ENCODE peak calls at places on chromosomes 16 and 17, in ten cellular contexts. One of them, this sample, is unnamed.

GRCh38 chr16:88066234-88066633 is 115.0 kb downstream of the BANP start:
- DNase-seq in Peyer's patch: no peak
- DNase-seq in left ventricle myocardium inferior: no peak
- DNase-seq in colonic mucosa: no peak
- DNase-seq in stomach: no peak
- DNase-seq in BE2C: no peak
- DNase-seq in Panc1: no peak
- DNase-seq in neural progenitor cell: no peak
- DNase-seq in tibial nerve: no peak
- DNase-seq in CD8-positive, alpha-beta T cell: no peak
- DNase-seq in this sample: no peak

GRCh38 chr17:50593321-50593720 is 32.8 kb downstream of the CACNA1G start:
- DNase-seq in Peyer's patch: no peak
- DNase-seq in left ventricle myocardium inferior: peak; percentile 41
- DNase-seq in colonic mucosa: no peak
- DNase-seq in stomach: peak; percentile 49
- DNase-seq in BE2C: peak; percentile 81
- DNase-seq in Panc1: no peak
- DNase-seq in neural progenitor cell: peak; percentile 94
- DNase-seq in tibial nerve: no peak
- DNase-seq in CD8-positive, alpha-beta T cell: no peak
- DNase-seq in this sample: no peak

GRCh38 chr16:87278191-87279093 is 38.8 kb downstream of the C16orf95 start:
- DNase-seq in Peyer's patch: peak; percentile 30
- DNase-seq in left ventricle myocardium inferior: peak; percentile 78
- DNase-seq in colonic mucosa: peak; percentile 77
- DNase-seq in stomach: peak; percentile 73
- DNase-seq in BE2C: peak; percentile 74
- DNase-seq in Panc1: peak; percentile 24
- DNase-seq in neural progenitor cell: peak; percentile 89
- DNase-seq in tibial nerve: peak; percentile 76
- DNase-seq in CD8-positive, alpha-beta T cell: peak; percentile 28
- DNase-seq in this sample: peak; percentile 70

GRCh38 chr16:26464576-26465266 is 602.0 kb upstream of the C16orf82 start:
- DNase-seq in Peyer's patch: no peak
- DNase-seq in left ventricle myocardium inferior: no peak
- DNase-seq in colonic mucosa: no peak
- DNase-seq in stomach: no peak
- DNase-seq in BE2C: no peak
- DNase-seq in Panc1: no peak
- DNase-seq in neural progenitor cell: no peak
- DNase-seq in tibial nerve: no peak
- DNase-seq in CD8-positive, alpha-beta T cell: no peak
- DNase-seq in this sample: no peak

GRCh38 chr17:76248013-76248782 is 7.9 kb upstream of the RNF157 start:
- DNase-seq in Peyer's patch: no peak
- DNase-seq in left ventricle myocardium inferior: no peak
- DNase-seq in colonic mucosa: no peak
- DNase-seq in stomach: peak; percentile 28
- DNase-seq in BE2C: no peak
- DNase-seq in Panc1: no peak
- DNase-seq in neural progenitor cell: no peak
- DNase-seq in tibial nerve: no peak
- DNase-seq in CD8-positive, alpha-beta T cell: no peak
- DNase-seq in this sample: peak; percentile 47

GRCh38 chr16:14331020-14331419 is 259.9 kb downstream of the MRTFB start:
- DNase-seq in Peyer's patch: no peak
- DNase-seq in left ventricle myocardium inferior: no peak
- DNase-seq in colonic mucosa: no peak
- DNase-seq in stomach: no peak
- DNase-seq in BE2C: peak; percentile 27
- DNase-seq in Panc1: no peak
- DNase-seq in neural progenitor cell: no peak
- DNase-seq in tibial nerve: no peak
- DNase-seq in CD8-positive, alpha-beta T cell: no peak
- DNase-seq in this sample: no peak

GRCh38 chr16:76926042-76926441 is 264.9 kb upstream of the MON1B start:
- DNase-seq in Peyer's patch: no peak
- DNase-seq in left ventricle myocardium inferior: no peak
- DNase-seq in colonic mucosa: no peak
- DNase-seq in stomach: no peak
- DNase-seq in BE2C: no peak
- DNase-seq in Panc1: no peak
- DNase-seq in neural progenitor cell: no peak
- DNase-seq in tibial nerve: no peak
- DNase-seq in CD8-positive, alpha-beta T cell: no peak
- DNase-seq in this sample: no peak

GRCh38 chr17:31388770-31389672 is 2.5 kb upstream of the RAB11FIP4 start:
- DNase-seq in Peyer's patch: peak; percentile 25
- DNase-seq in left ventricle myocardium inferior: no peak
- DNase-seq in colonic mucosa: no peak
- DNase-seq in stomach: peak; percentile 26
- DNase-seq in BE2C: peak; percentile 40
- DNase-seq in Panc1: peak; percentile 12
- DNase-seq in neural progenitor cell: peak; percentile 70
- DNase-seq in tibial nerve: no peak
- DNase-seq in CD8-positive, alpha-beta T cell: peak; percentile 49
- DNase-seq in this sample: no peak

DNA sequence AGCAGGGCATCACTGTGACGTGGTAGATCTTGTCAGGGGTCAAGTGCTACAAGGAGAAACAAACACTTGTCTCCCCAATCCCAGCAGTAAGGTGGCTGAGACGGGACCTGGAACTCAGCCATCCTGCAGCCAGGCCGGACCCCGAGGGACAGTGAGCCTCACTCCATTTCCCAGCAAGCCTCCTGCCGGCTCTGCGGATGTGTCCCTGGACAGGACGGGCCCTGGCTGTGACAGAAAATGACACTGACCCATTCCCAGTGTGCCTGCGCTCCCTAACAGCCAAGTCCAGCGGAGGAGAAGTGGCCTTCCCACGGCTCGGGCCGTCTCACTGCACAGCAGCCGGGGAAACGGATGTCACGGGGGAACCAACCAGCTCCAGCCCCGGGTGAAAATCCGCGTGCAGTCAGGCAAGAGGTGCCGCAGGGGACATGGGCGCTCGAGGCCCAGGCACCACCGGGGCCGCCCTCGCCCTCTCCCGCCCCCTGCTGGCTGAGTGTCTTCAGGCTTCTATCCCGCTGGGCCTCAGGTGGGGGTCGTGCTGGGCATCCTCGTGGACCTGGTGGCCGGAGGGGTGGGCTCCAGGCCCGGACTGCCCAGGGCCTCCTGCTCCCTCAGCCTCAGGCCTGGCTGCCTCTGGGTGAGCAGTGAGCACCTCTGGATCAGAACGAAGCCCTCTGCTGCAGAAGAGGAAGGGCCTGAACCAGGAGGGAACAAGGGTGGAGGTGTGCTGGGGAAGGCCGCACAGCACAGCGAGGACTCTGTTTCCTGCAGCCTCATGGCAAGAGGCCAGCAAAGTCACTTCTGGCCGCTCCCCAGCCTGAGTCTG is 6.7 kb downstream of the HAGHL start:
- DNase-seq in Peyer's patch: no peak
- DNase-seq in left ventricle myocardium inferior: no peak
- DNase-seq in colonic mucosa: no peak
- DNase-seq in stomach: no peak
- DNase-seq in BE2C: peak; percentile 83
- DNase-seq in Panc1: no peak
- DNase-seq in neural progenitor cell: peak; percentile 35
- DNase-seq in tibial nerve: no peak
- DNase-seq in CD8-positive, alpha-beta T cell: peak; percentile 41
- DNase-seq in this sample: no peak
- TF ChIP-seq CTCF in Peyer's patch: no peak
- TF ChIP-seq CTCF in left ventricle myocardium inferior: peak; percentile 42
- TF ChIP-seq CTCF in colonic mucosa: peak; percentile 30
- TF ChIP-seq CTCF in stomach: no peak
- TF ChIP-seq CTCF in BE2C: peak; percentile 65
- TF ChIP-seq CTCF in Panc1: peak; percentile 86
- TF ChIP-seq CTCF in neural progenitor cell: peak; percentile 38
- TF ChIP-seq CTCF in tibial nerve: no peak
- TF ChIP-seq CTCF in CD8-positive, alpha-beta T cell: peak; percentile 40
- TF ChIP-seq CTCF in this sample: peak; percentile 15

GRCh38 chr17:79861371-79862216 is 22.4 kb upstream of the CBX4 start:
- DNase-seq in Peyer's patch: no peak
- DNase-seq in left ventricle myocardium inferior: no peak
- DNase-seq in colonic mucosa: peak; percentile 41
- DNase-seq in stomach: no peak
- DNase-seq in BE2C: no peak
- DNase-seq in Panc1: no peak
- DNase-seq in neural progenitor cell: no peak
- DNase-seq in tibial nerve: no peak
- DNase-seq in CD8-positive, alpha-beta T cell: no peak
- DNase-seq in this sample: no peak

GRCh38 chr17:79862259-79862658 is 23.0 kb upstream of the CBX4 start:
- DNase-seq in Peyer's patch: no peak
- DNase-seq in left ventricle myocardium inferior: no peak
- DNase-seq in colonic mucosa: no peak
- DNase-seq in stomach: no peak
- DNase-seq in BE2C: no peak
- DNase-seq in Panc1: no peak
- DNase-seq in neural progenitor cell: no peak
- DNase-seq in tibial nerve: no peak
- DNase-seq in CD8-positive, alpha-beta T cell: no peak
- DNase-seq in this sample: no peak

GRCh38 chr17:79864147-79864546 is 24.9 kb upstream of the CBX4 start:
- DNase-seq in Peyer's patch: no peak
- DNase-seq in left ventricle myocardium inferior: no peak
- DNase-seq in colonic mucosa: no peak
- DNase-seq in stomach: no peak
- DNase-seq in BE2C: no peak
- DNase-seq in Panc1: no peak
- DNase-seq in neural progenitor cell: no peak
- DNase-seq in tibial nerve: no peak
- DNase-seq in CD8-positive, alpha-beta T cell: no peak
- DNase-seq in this sample: no peak

GRCh38 chr17:79864617-79865250 is 25.5 kb upstream of the CBX4 start:
- DNase-seq in Peyer's patch: no peak
- DNase-seq in left ventricle myocardium inferior: no peak
- DNase-seq in colonic mucosa: no peak
- DNase-seq in stomach: no peak
- DNase-seq in BE2C: no peak
- DNase-seq in Panc1: no peak
- DNase-seq in neural progenitor cell: no peak
- DNase-seq in tibial nerve: no peak
- DNase-seq in CD8-positive, alpha-beta T cell: no peak
- DNase-seq in this sample: no peak

DNA sequence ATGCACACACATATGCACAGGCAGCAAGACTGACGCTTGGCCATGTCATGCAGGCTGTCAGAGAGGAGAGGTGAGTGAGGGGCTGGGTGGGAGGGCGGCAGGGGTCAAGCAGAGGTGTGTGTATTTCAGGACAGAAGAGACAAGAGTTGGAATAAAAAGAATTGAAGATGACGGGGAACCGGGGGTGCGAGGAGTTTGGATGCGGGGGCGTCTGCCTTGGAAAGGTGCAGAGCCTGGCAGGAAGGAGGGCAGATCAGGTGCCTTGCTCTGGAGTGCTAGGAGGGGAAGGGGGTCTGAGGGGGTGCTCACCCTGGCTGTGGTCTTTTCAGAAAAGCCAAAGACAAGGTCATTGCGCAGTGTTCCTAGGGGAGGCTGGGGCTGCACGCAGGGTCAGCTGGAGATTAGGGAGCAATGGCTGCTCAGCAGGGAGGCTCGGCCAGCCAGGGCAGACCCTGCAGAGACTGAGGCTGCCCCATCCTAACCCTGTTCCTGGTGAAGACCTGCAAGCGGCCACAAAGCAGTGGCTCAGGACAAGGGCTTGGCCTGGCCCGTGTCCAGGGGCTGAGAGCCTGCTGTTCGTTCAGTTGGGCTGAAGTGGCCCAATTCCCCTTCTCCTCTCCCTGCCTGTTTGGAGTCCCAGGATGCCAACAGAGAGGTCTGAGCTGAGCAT is 23.7 kb upstream of the CBX4 start:
- DNase-seq in Peyer's patch: no peak
- DNase-seq in left ventricle myocardium inferior: no peak
- DNase-seq in colonic mucosa: no peak
- DNase-seq in stomach: no peak
- DNase-seq in BE2C: no peak
- DNase-seq in Panc1: no peak
- DNase-seq in neural progenitor cell: no peak
- DNase-seq in tibial nerve: no peak
- DNase-seq in CD8-positive, alpha-beta T cell: no peak
- DNase-seq in this sample: no peak
- H3K4me1 ChIP-seq in Peyer's patch: no peaks in the 10 kb centered on the region
- H3K4me1 ChIP-seq in left ventricle myocardium inferior: no peaks in the 10 kb centered on the region
- H3K4me1 ChIP-seq in colonic mucosa: peaks cover 4% of the 10 kb centered on the region
- H3K4me1 ChIP-seq in stomach: no peaks in the 10 kb centered on the region
- H3K4me1 ChIP-seq in BE2C: no peaks in the 10 kb centered on the region
- H3K4me1 ChIP-seq in Panc1: no peaks in the 10 kb centered on the region
- H3K4me1 ChIP-seq in neural progenitor cell: peaks cover 14% of the 10 kb centered on the region
- H3K4me1 ChIP-seq in tibial nerve: no peaks in the 10 kb centered on the region
- H3K4me1 ChIP-seq in CD8-positive, alpha-beta T cell: no peaks in the 10 kb centered on the region
- H3K4me1 ChIP-seq in this sample: no peaks in the 10 kb centered on the region

GRCh38 chr17:65050438-65050837 is 6.1 kb downstream of the GNA13 start:
- DNase-seq in Peyer's patch: no peak
- DNase-seq in left ventricle myocardium inferior: no peak
- DNase-seq in colonic mucosa: no peak
- DNase-seq in stomach: no peak
- DNase-seq in BE2C: no peak
- DNase-seq in Panc1: no peak
- DNase-seq in neural progenitor cell: no peak
- DNase-seq in tibial nerve: no peak
- DNase-seq in CD8-positive, alpha-beta T cell: no peak
- DNase-seq in this sample: no peak

GRCh38 chr17:65051922-65052321 is 4.6 kb downstream of the GNA13 start:
- DNase-seq in Peyer's patch: no peak
- DNase-seq in left ventricle myocardium inferior: no peak
- DNase-seq in colonic mucosa: no peak
- DNase-seq in stomach: no peak
- DNase-seq in BE2C: no peak
- DNase-seq in Panc1: no peak
- DNase-seq in neural progenitor cell: no peak
- DNase-seq in tibial nerve: no peak
- DNase-seq in CD8-positive, alpha-beta T cell: no peak
- DNase-seq in this sample: no peak

GRCh38 chr17:65047939-65048338 is 8.6 kb downstream of the GNA13 start:
- DNase-seq in Peyer's patch: no peak
- DNase-seq in left ventricle myocardium inferior: no peak
- DNase-seq in colonic mucosa: no peak
- DNase-seq in stomach: no peak
- DNase-seq in BE2C: no peak
- DNase-seq in Panc1: no peak
- DNase-seq in neural progenitor cell: no peak
- DNase-seq in tibial nerve: no peak
- DNase-seq in CD8-positive, alpha-beta T cell: no peak
- DNase-seq in this sample: no peak

GRCh38 chr17:65048441-65048840 is 8.1 kb downstream of the GNA13 start:
- DNase-seq in Peyer's patch: no peak
- DNase-seq in left ventricle myocardium inferior: no peak
- DNase-seq in colonic mucosa: no peak
- DNase-seq in stomach: no peak
- DNase-seq in BE2C: no peak
- DNase-seq in Panc1: no peak
- DNase-seq in neural progenitor cell: no peak
- DNase-seq in tibial nerve: no peak
- DNase-seq in CD8-positive, alpha-beta T cell: no peak
- DNase-seq in this sample: no peak

GRCh38 chr17:65049085-65049756 is 7.3 kb downstream of the GNA13 start:
- DNase-seq in Peyer's patch: no peak
- DNase-seq in left ventricle myocardium inferior: no peak
- DNase-seq in colonic mucosa: no peak
- DNase-seq in stomach: no peak
- DNase-seq in BE2C: no peak
- DNase-seq in Panc1: no peak
- DNase-seq in neural progenitor cell: no peak
- DNase-seq in tibial nerve: no peak
- DNase-seq in CD8-positive, alpha-beta T cell: no peak
- DNase-seq in this sample: no peak
- H3K4me3 ChIP-seq in Peyer's patch: no peak overlapping the region
- H3K4me3 ChIP-seq in left ventricle myocardium inferior: no peak overlapping the region
- H3K4me3 ChIP-seq in colonic mucosa: no peak overlapping the region
- H3K4me3 ChIP-seq in stomach: no peak overlapping the region
- H3K4me3 ChIP-seq in BE2C: no peak overlapping the region
- H3K4me3 ChIP-seq in Panc1: no peak overlapping the region
- H3K4me3 ChIP-seq in neural progenitor cell: no peak overlapping the region
- H3K4me3 ChIP-seq in tibial nerve: no peak overlapping the region
- H3K4me3 ChIP-seq in CD8-positive, alpha-beta T cell: no peak overlapping the region
- H3K4me3 ChIP-seq in this sample: peak overlapping the region; percentile 3

DNA sequence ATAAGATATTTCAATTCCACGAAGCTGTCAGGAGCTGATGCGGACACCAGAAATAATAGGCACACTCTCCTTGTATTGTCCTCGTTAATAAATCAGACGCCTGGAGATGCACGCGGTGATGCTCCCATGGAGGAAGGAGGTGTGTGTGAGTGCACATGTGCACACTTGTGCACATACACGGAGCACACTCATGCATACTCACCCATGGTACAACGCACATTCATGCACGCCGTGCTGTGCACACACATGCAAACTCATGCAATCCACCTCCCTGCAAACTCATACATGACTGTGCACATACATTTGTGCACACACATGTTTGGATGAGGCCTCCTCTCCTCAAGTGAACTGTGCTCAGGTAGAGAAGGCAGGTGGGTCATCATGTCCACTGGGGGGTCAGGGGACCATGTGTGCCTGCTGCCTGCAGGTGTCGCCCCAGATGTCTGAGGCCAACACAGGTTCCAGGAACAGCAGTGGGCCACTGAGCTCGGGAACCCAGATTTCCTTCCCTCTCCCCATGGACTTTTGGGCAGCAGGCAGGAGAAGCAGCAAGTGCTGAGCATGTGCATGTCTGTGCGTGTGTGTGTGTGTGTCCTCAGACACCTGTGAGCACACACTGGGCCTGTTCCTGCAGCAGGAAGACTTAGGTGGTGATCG is 165.3 kb downstream of the SDK2 start:
- DNase-seq in Peyer's patch: no peak
- DNase-seq in left ventricle myocardium inferior: no peak
- DNase-seq in colonic mucosa: no peak
- DNase-seq in stomach: no peak
- DNase-seq in BE2C: no peak
- DNase-seq in Panc1: no peak
- DNase-seq in neural progenitor cell: peak; percentile 44
- DNase-seq in tibial nerve: no peak
- DNase-seq in CD8-positive, alpha-beta T cell: no peak
- DNase-seq in this sample: no peak
- TF ChIP-seq CTCF in Peyer's patch: no peak
- TF ChIP-seq CTCF in left ventricle myocardium inferior: no peak
- TF ChIP-seq CTCF in colonic mucosa: no peak
- TF ChIP-seq CTCF in stomach: no peak
- TF ChIP-seq CTCF in BE2C: peak; percentile 18
- TF ChIP-seq CTCF in Panc1: no peak
- TF ChIP-seq CTCF in neural progenitor cell: peak; percentile 55
- TF ChIP-seq CTCF in tibial nerve: no peak
- TF ChIP-seq CTCF in CD8-positive, alpha-beta T cell: no peak
- TF ChIP-seq CTCF in this sample: no peak